ENCODE peak calls at places on chromosomes 13 and 19, in ten cellular contexts. One of them, this sample, is unnamed.

GRCh38 chr19:3095375-3096191 is 1.4 kb downstream of the GNA11 start:
- DNase-seq in activated CD4-positive, alpha-beta T cell treated with anti-CD3 and anti-CD28 coated beads, Interleukin-2, amount 50 U/mL, for 1 hour: peak
- DNase-seq in T-helper 2 cell: peak
- DNase-seq in endothelial cell: peak
- DNase-seq in amniotic stem cell: no peak
- DNase-seq in hypothalamus: no peak
- DNase-seq in nucleus accumbens: no peak
- DNase-seq in anterior cingulate cortex: no peak
- DNase-seq in stimulated activated effector memory CD8-positive, alpha-beta T cell treated with anti-CD3 and anti-CD28 coated beads, Interleukin-12 subunit alpha, Interleukin-12 subunit beta, amount 100 ng/mL, for 72 hours: no peak
- DNase-seq in HS-5: no peak
- DNase-seq in this sample: no peak

GRCh38 chr19:4061178-4061682 is 5.5 kb downstream of the ZBTB7A start:
- DNase-seq in endothelial cell: no peak
- DNase-seq in nucleus accumbens: no peak
- DNase-seq in anterior cingulate cortex: no peak
- DNase-seq in hypothalamus: no peak
- DNase-seq in activated CD4-positive, alpha-beta T cell treated with anti-CD3 and anti-CD28 coated beads, Interleukin-2, amount 50 U/mL, for 1 hour: peak
- DNase-seq in HS-5: no peak
- DNase-seq in stimulated activated effector memory CD8-positive, alpha-beta T cell treated with anti-CD3 and anti-CD28 coated beads, Interleukin-12 subunit alpha, Interleukin-12 subunit beta, amount 100 ng/mL, for 72 hours: peak
- DNase-seq in T-helper 2 cell: no peak
- DNase-seq in amniotic stem cell: no peak
- DNase-seq in this sample: no peak

GRCh38 chr13:65744761-65745160 is 1485.4 kb downstream of the PCDH9 start:
- DNase-seq in HS-5: no peak
- DNase-seq in amniotic stem cell: no peak
- DNase-seq in T-helper 2 cell: no peak
- DNase-seq in anterior cingulate cortex: no peak
- DNase-seq in stimulated activated effector memory CD8-positive, alpha-beta T cell treated with anti-CD3 and anti-CD28 coated beads, Interleukin-12 subunit alpha, Interleukin-12 subunit beta, amount 100 ng/mL, for 72 hours: no peak
- DNase-seq in activated CD4-positive, alpha-beta T cell treated with anti-CD3 and anti-CD28 coated beads, Interleukin-2, amount 50 U/mL, for 1 hour: no peak
- DNase-seq in nucleus accumbens: no peak
- DNase-seq in endothelial cell: no peak
- DNase-seq in hypothalamus: no peak
- DNase-seq in this sample: no peak

GRCh38 chr13:50549221-50549942 is 294.1 kb downstream of the DLEU7 start:
- DNase-seq in stimulated activated effector memory CD8-positive, alpha-beta T cell treated with anti-CD3 and anti-CD28 coated beads, Interleukin-12 subunit alpha, Interleukin-12 subunit beta, amount 100 ng/mL, for 72 hours: no peak
- DNase-seq in activated CD4-positive, alpha-beta T cell treated with anti-CD3 and anti-CD28 coated beads, Interleukin-2, amount 50 U/mL, for 1 hour: no peak
- DNase-seq in T-helper 2 cell: no peak
- DNase-seq in anterior cingulate cortex: no peak
- DNase-seq in nucleus accumbens: no peak
- DNase-seq in HS-5: no peak
- DNase-seq in endothelial cell: no peak
- DNase-seq in hypothalamus: no peak
- DNase-seq in amniotic stem cell: no peak
- DNase-seq in this sample: no peak

GRCh38 chr13:39729161-39729560 is 73.7 kb downstream of the COG6 start:
- DNase-seq in activated CD4-positive, alpha-beta T cell treated with anti-CD3 and anti-CD28 coated beads, Interleukin-2, amount 50 U/mL, for 1 hour: no peak
- DNase-seq in stimulated activated effector memory CD8-positive, alpha-beta T cell treated with anti-CD3 and anti-CD28 coated beads, Interleukin-12 subunit alpha, Interleukin-12 subunit beta, amount 100 ng/mL, for 72 hours: no peak
- DNase-seq in amniotic stem cell: no peak
- DNase-seq in anterior cingulate cortex: no peak
- DNase-seq in hypothalamus: no peak
- DNase-seq in nucleus accumbens: no peak
- DNase-seq in HS-5: no peak
- DNase-seq in endothelial cell: no peak
- DNase-seq in T-helper 2 cell: no peak
- DNase-seq in this sample: no peak

GRCh38 chr13:75181906-75182305 is 300.1 kb downstream of the TBC1D4 start:
- DNase-seq in amniotic stem cell: peak
- DNase-seq in hypothalamus: no peak
- DNase-seq in endothelial cell: no peak
- DNase-seq in HS-5: peak
- DNase-seq in nucleus accumbens: no peak
- DNase-seq in T-helper 2 cell: no peak
- DNase-seq in activated CD4-positive, alpha-beta T cell treated with anti-CD3 and anti-CD28 coated beads, Interleukin-2, amount 50 U/mL, for 1 hour: no peak
- DNase-seq in stimulated activated effector memory CD8-positive, alpha-beta T cell treated with anti-CD3 and anti-CD28 coated beads, Interleukin-12 subunit alpha, Interleukin-12 subunit beta, amount 100 ng/mL, for 72 hours: no peak
- DNase-seq in anterior cingulate cortex: no peak
- DNase-seq in this sample: no peak

GRCh38 chr19:18119243-18120105 is 21.9 kb downstream of the MAST3 start:
- DNase-seq in amniotic stem cell: no peak
- DNase-seq in anterior cingulate cortex: no peak
- DNase-seq in endothelial cell: no peak
- DNase-seq in nucleus accumbens: peak
- DNase-seq in activated CD4-positive, alpha-beta T cell treated with anti-CD3 and anti-CD28 coated beads, Interleukin-2, amount 50 U/mL, for 1 hour: peak
- DNase-seq in T-helper 2 cell: peak
- DNase-seq in HS-5: no peak
- DNase-seq in hypothalamus: no peak
- DNase-seq in stimulated activated effector memory CD8-positive, alpha-beta T cell treated with anti-CD3 and anti-CD28 coated beads, Interleukin-12 subunit alpha, Interleukin-12 subunit beta, amount 100 ng/mL, for 72 hours: no peak
- DNase-seq in this sample: no peak

GRCh38 chr19:33285441-33285927 is 16.9 kb downstream of the CEBPA start:
- DNase-seq in stimulated activated effector memory CD8-positive, alpha-beta T cell treated with anti-CD3 and anti-CD28 coated beads, Interleukin-12 subunit alpha, Interleukin-12 subunit beta, amount 100 ng/mL, for 72 hours: no peak
- DNase-seq in HS-5: no peak
- DNase-seq in activated CD4-positive, alpha-beta T cell treated with anti-CD3 and anti-CD28 coated beads, Interleukin-2, amount 50 U/mL, for 1 hour: no peak
- DNase-seq in endothelial cell: no peak
- DNase-seq in amniotic stem cell: no peak
- DNase-seq in T-helper 2 cell: no peak
- DNase-seq in nucleus accumbens: no peak
- DNase-seq in hypothalamus: no peak
- DNase-seq in anterior cingulate cortex: no peak
- DNase-seq in this sample: no peak

GRCh38 chr13:83350569-83350968 is 531.7 kb downstream of the SLITRK1 start:
- DNase-seq in amniotic stem cell: peak
- DNase-seq in stimulated activated effector memory CD8-positive, alpha-beta T cell treated with anti-CD3 and anti-CD28 coated beads, Interleukin-12 subunit alpha, Interleukin-12 subunit beta, amount 100 ng/mL, for 72 hours: no peak
- DNase-seq in endothelial cell: no peak
- DNase-seq in activated CD4-positive, alpha-beta T cell treated with anti-CD3 and anti-CD28 coated beads, Interleukin-2, amount 50 U/mL, for 1 hour: no peak
- DNase-seq in anterior cingulate cortex: no peak
- DNase-seq in T-helper 2 cell: no peak
- DNase-seq in nucleus accumbens: no peak
- DNase-seq in HS-5: peak
- DNase-seq in hypothalamus: no peak
- DNase-seq in this sample: no peak

GRCh38 chr13:52751196-52751595 is 11.6 kb upstream of the CNMD start:
- DNase-seq in amniotic stem cell: no peak
- DNase-seq in nucleus accumbens: no peak
- DNase-seq in stimulated activated effector memory CD8-positive, alpha-beta T cell treated with anti-CD3 and anti-CD28 coated beads, Interleukin-12 subunit alpha, Interleukin-12 subunit beta, amount 100 ng/mL, for 72 hours: no peak
- DNase-seq in HS-5: no peak
- DNase-seq in activated CD4-positive, alpha-beta T cell treated with anti-CD3 and anti-CD28 coated beads, Interleukin-2, amount 50 U/mL, for 1 hour: no peak
- DNase-seq in anterior cingulate cortex: no peak
- DNase-seq in T-helper 2 cell: no peak
- DNase-seq in hypothalamus: no peak
- DNase-seq in endothelial cell: no peak
- DNase-seq in this sample: no peak

GRCh38 chr19:10568444-10568825 is 344 bp downstream of the CDKN2D start:
- DNase-seq in endothelial cell: no peak
- DNase-seq in amniotic stem cell: no peak
- DNase-seq in hypothalamus: no peak
- DNase-seq in nucleus accumbens: no peak
- DNase-seq in stimulated activated effector memory CD8-positive, alpha-beta T cell treated with anti-CD3 and anti-CD28 coated beads, Interleukin-12 subunit alpha, Interleukin-12 subunit beta, amount 100 ng/mL, for 72 hours: no peak
- DNase-seq in T-helper 2 cell: peak
- DNase-seq in HS-5: no peak
- DNase-seq in anterior cingulate cortex: no peak
- DNase-seq in activated CD4-positive, alpha-beta T cell treated with anti-CD3 and anti-CD28 coated beads, Interleukin-2, amount 50 U/mL, for 1 hour: peak
- DNase-seq in this sample: no peak

GRCh38 chr13:20969182-20969581 is 66.6 kb upstream of the XPO4 start:
- DNase-seq in HS-5: no peak
- DNase-seq in anterior cingulate cortex: no peak
- DNase-seq in stimulated activated effector memory CD8-positive, alpha-beta T cell treated with anti-CD3 and anti-CD28 coated beads, Interleukin-12 subunit alpha, Interleukin-12 subunit beta, amount 100 ng/mL, for 72 hours: no peak
- DNase-seq in activated CD4-positive, alpha-beta T cell treated with anti-CD3 and anti-CD28 coated beads, Interleukin-2, amount 50 U/mL, for 1 hour: no peak
- DNase-seq in amniotic stem cell: no peak
- DNase-seq in endothelial cell: no peak
- DNase-seq in nucleus accumbens: no peak
- DNase-seq in hypothalamus: no peak
- DNase-seq in T-helper 2 cell: no peak
- DNase-seq in this sample: no peak

GRCh38 chr13:41548031-41548430 is 90.7 kb downstream of the RGCC start:
- DNase-seq in amniotic stem cell: no peak
- DNase-seq in anterior cingulate cortex: no peak
- DNase-seq in HS-5: no peak
- DNase-seq in T-helper 2 cell: no peak
- DNase-seq in endothelial cell: no peak
- DNase-seq in stimulated activated effector memory CD8-positive, alpha-beta T cell treated with anti-CD3 and anti-CD28 coated beads, Interleukin-12 subunit alpha, Interleukin-12 subunit beta, amount 100 ng/mL, for 72 hours: no peak
- DNase-seq in nucleus accumbens: no peak
- DNase-seq in hypothalamus: no peak
- DNase-seq in activated CD4-positive, alpha-beta T cell treated with anti-CD3 and anti-CD28 coated beads, Interleukin-2, amount 50 U/mL, for 1 hour: no peak
- DNase-seq in this sample: no peak

GRCh38 chr13:100875392-100876043 is 200.9 kb upstream of the TMTC4 start:
- DNase-seq in amniotic stem cell: peak
- DNase-seq in T-helper 2 cell: peak
- DNase-seq in nucleus accumbens: no peak
- DNase-seq in stimulated activated effector memory CD8-positive, alpha-beta T cell treated with anti-CD3 and anti-CD28 coated beads, Interleukin-12 subunit alpha, Interleukin-12 subunit beta, amount 100 ng/mL, for 72 hours: no peak
- DNase-seq in hypothalamus: no peak
- DNase-seq in activated CD4-positive, alpha-beta T cell treated with anti-CD3 and anti-CD28 coated beads, Interleukin-2, amount 50 U/mL, for 1 hour: no peak
- DNase-seq in anterior cingulate cortex: no peak
- DNase-seq in endothelial cell: no peak
- DNase-seq in HS-5: peak
- DNase-seq in this sample: no peak

GRCh38 chr13:92900455-92900854 is 326.2 kb upstream of the GPC6 start:
- DNase-seq in hypothalamus: no peak
- DNase-seq in T-helper 2 cell: no peak
- DNase-seq in amniotic stem cell: no peak
- DNase-seq in stimulated activated effector memory CD8-positive, alpha-beta T cell treated with anti-CD3 and anti-CD28 coated beads, Interleukin-12 subunit alpha, Interleukin-12 subunit beta, amount 100 ng/mL, for 72 hours: no peak
- DNase-seq in anterior cingulate cortex: no peak
- DNase-seq in nucleus accumbens: no peak
- DNase-seq in activated CD4-positive, alpha-beta T cell treated with anti-CD3 and anti-CD28 coated beads, Interleukin-2, amount 50 U/mL, for 1 hour: no peak
- DNase-seq in endothelial cell: no peak
- DNase-seq in HS-5: no peak
- DNase-seq in this sample: no peak

GRCh38 chr13:103140001-103140671 is 73.9 kb upstream of the SLC10A2 start:
- DNase-seq in HS-5: no peak
- DNase-seq in activated CD4-positive, alpha-beta T cell treated with anti-CD3 and anti-CD28 coated beads, Interleukin-2, amount 50 U/mL, for 1 hour: no peak
- DNase-seq in stimulated activated effector memory CD8-positive, alpha-beta T cell treated with anti-CD3 and anti-CD28 coated beads, Interleukin-12 subunit alpha, Interleukin-12 subunit beta, amount 100 ng/mL, for 72 hours: no peak
- DNase-seq in hypothalamus: no peak
- DNase-seq in anterior cingulate cortex: no peak
- DNase-seq in amniotic stem cell: peak
- DNase-seq in nucleus accumbens: no peak
- DNase-seq in endothelial cell: peak
- DNase-seq in T-helper 2 cell: peak
- DNase-seq in this sample: peak

GRCh38 chr19:48565090-48565489 is 13.1 kb downstream of the SULT2B1 start:
- DNase-seq in hypothalamus: no peak
- DNase-seq in T-helper 2 cell: no peak
- DNase-seq in endothelial cell: no peak
- DNase-seq in stimulated activated effector memory CD8-positive, alpha-beta T cell treated with anti-CD3 and anti-CD28 coated beads, Interleukin-12 subunit alpha, Interleukin-12 subunit beta, amount 100 ng/mL, for 72 hours: no peak
- DNase-seq in amniotic stem cell: peak
- DNase-seq in HS-5: no peak
- DNase-seq in anterior cingulate cortex: no peak
- DNase-seq in activated CD4-positive, alpha-beta T cell treated with anti-CD3 and anti-CD28 coated beads, Interleukin-2, amount 50 U/mL, for 1 hour: no peak
- DNase-seq in nucleus accumbens: no peak
- DNase-seq in this sample: no peak

GRCh38 chr19:33621065-33621785 is 528 bp upstream of the CHST8 start:
- DNase-seq in anterior cingulate cortex: no peak
- DNase-seq in HS-5: no peak
- DNase-seq in stimulated activated effector memory CD8-positive, alpha-beta T cell treated with anti-CD3 and anti-CD28 coated beads, Interleukin-12 subunit alpha, Interleukin-12 subunit beta, amount 100 ng/mL, for 72 hours: no peak
- DNase-seq in nucleus accumbens: no peak
- DNase-seq in amniotic stem cell: no peak
- DNase-seq in activated CD4-positive, alpha-beta T cell treated with anti-CD3 and anti-CD28 coated beads, Interleukin-2, amount 50 U/mL, for 1 hour: no peak
- DNase-seq in T-helper 2 cell: no peak
- DNase-seq in endothelial cell: peak
- DNase-seq in hypothalamus: no peak
- DNase-seq in this sample: peak

GRCh38 chr19:17243854-17244617 is 1.7 kb downstream of the NR2F6 start:
- DNase-seq in activated CD4-positive, alpha-beta T cell treated with anti-CD3 and anti-CD28 coated beads, Interleukin-2, amount 50 U/mL, for 1 hour: no peak
- DNase-seq in anterior cingulate cortex: no peak
- DNase-seq in stimulated activated effector memory CD8-positive, alpha-beta T cell treated with anti-CD3 and anti-CD28 coated beads, Interleukin-12 subunit alpha, Interleukin-12 subunit beta, amount 100 ng/mL, for 72 hours: no peak
- DNase-seq in T-helper 2 cell: no peak
- DNase-seq in endothelial cell: peak
- DNase-seq in amniotic stem cell: no peak
- DNase-seq in hypothalamus: no peak
- DNase-seq in HS-5: no peak
- DNase-seq in nucleus accumbens: no peak
- DNase-seq in this sample: peak

GRCh38 chr13:111937763-111938375 is 129.1 kb upstream of the SOX1 start:
- DNase-seq in amniotic stem cell: no peak
- DNase-seq in HS-5: no peak
- DNase-seq in anterior cingulate cortex: no peak
- DNase-seq in activated CD4-positive, alpha-beta T cell treated with anti-CD3 and anti-CD28 coated beads, Interleukin-2, amount 50 U/mL, for 1 hour: no peak
- DNase-seq in hypothalamus: no peak
- DNase-seq in stimulated activated effector memory CD8-positive, alpha-beta T cell treated with anti-CD3 and anti-CD28 coated beads, Interleukin-12 subunit alpha, Interleukin-12 subunit beta, amount 100 ng/mL, for 72 hours: no peak
- DNase-seq in T-helper 2 cell: no peak
- DNase-seq in endothelial cell: no peak
- DNase-seq in nucleus accumbens: no peak
- DNase-seq in this sample: no peak

GRCh38 chr19:20171285-20171684 is 4.3 kb downstream of the ZNF486 start:
- DNase-seq in HS-5: no peak
- DNase-seq in stimulated activated effector memory CD8-positive, alpha-beta T cell treated with anti-CD3 and anti-CD28 coated beads, Interleukin-12 subunit alpha, Interleukin-12 subunit beta, amount 100 ng/mL, for 72 hours: no peak
- DNase-seq in endothelial cell: no peak
- DNase-seq in activated CD4-positive, alpha-beta T cell treated with anti-CD3 and anti-CD28 coated beads, Interleukin-2, amount 50 U/mL, for 1 hour: no peak
- DNase-seq in anterior cingulate cortex: no peak
- DNase-seq in nucleus accumbens: no peak
- DNase-seq in hypothalamus: no peak
- DNase-seq in T-helper 2 cell: no peak
- DNase-seq in amniotic stem cell: no peak
- DNase-seq in this sample: no peak

GRCh38 chr13:114134944-114135610 is 2.7 kb upstream of the RASA3 start:
- DNase-seq in stimulated activated effector memory CD8-positive, alpha-beta T cell treated with anti-CD3 and anti-CD28 coated beads, Interleukin-12 subunit alpha, Interleukin-12 subunit beta, amount 100 ng/mL, for 72 hours: no peak
- DNase-seq in nucleus accumbens: no peak
- DNase-seq in amniotic stem cell: no peak
- DNase-seq in T-helper 2 cell: no peak
- DNase-seq in hypothalamus: no peak
- DNase-seq in anterior cingulate cortex: no peak
- DNase-seq in activated CD4-positive, alpha-beta T cell treated with anti-CD3 and anti-CD28 coated beads, Interleukin-2, amount 50 U/mL, for 1 hour: no peak
- DNase-seq in HS-5: no peak
- DNase-seq in endothelial cell: no peak
- DNase-seq in this sample: no peak

GRCh38 chr13:30193279-30194234 is 113.8 kb downstream of the KATNAL1 start:
- DNase-seq in amniotic stem cell: no peak
- DNase-seq in anterior cingulate cortex: no peak
- DNase-seq in HS-5: no peak
- DNase-seq in nucleus accumbens: no peak
- DNase-seq in T-helper 2 cell: no peak
- DNase-seq in endothelial cell: no peak
- DNase-seq in hypothalamus: no peak
- DNase-seq in stimulated activated effector memory CD8-positive, alpha-beta T cell treated with anti-CD3 and anti-CD28 coated beads, Interleukin-12 subunit alpha, Interleukin-12 subunit beta, amount 100 ng/mL, for 72 hours: no peak
- DNase-seq in activated CD4-positive, alpha-beta T cell treated with anti-CD3 and anti-CD28 coated beads, Interleukin-2, amount 50 U/mL, for 1 hour: no peak
- DNase-seq in this sample: no peak

GRCh38 chr13:25214371-25215252 is 42.5 kb upstream of the AMER2 start:
- DNase-seq in activated CD4-positive, alpha-beta T cell treated with anti-CD3 and anti-CD28 coated beads, Interleukin-2, amount 50 U/mL, for 1 hour: no peak
- DNase-seq in endothelial cell: no peak
- DNase-seq in hypothalamus: no peak
- DNase-seq in T-helper 2 cell: no peak
- DNase-seq in HS-5: no peak
- DNase-seq in amniotic stem cell: no peak
- DNase-seq in nucleus accumbens: no peak
- DNase-seq in anterior cingulate cortex: no peak
- DNase-seq in stimulated activated effector memory CD8-positive, alpha-beta T cell treated with anti-CD3 and anti-CD28 coated beads, Interleukin-12 subunit alpha, Interleukin-12 subunit beta, amount 100 ng/mL, for 72 hours: no peak
- DNase-seq in this sample: no peak

GRCh38 chr13:74103970-74104555 is 30.1 kb downstream of the KLF12 start:
- DNase-seq in HS-5: no peak
- DNase-seq in T-helper 2 cell: no peak
- DNase-seq in stimulated activated effector memory CD8-positive, alpha-beta T cell treated with anti-CD3 and anti-CD28 coated beads, Interleukin-12 subunit alpha, Interleukin-12 subunit beta, amount 100 ng/mL, for 72 hours: no peak
- DNase-seq in activated CD4-positive, alpha-beta T cell treated with anti-CD3 and anti-CD28 coated beads, Interleukin-2, amount 50 U/mL, for 1 hour: no peak
- DNase-seq in anterior cingulate cortex: no peak
- DNase-seq in endothelial cell: no peak
- DNase-seq in amniotic stem cell: no peak
- DNase-seq in nucleus accumbens: no peak
- DNase-seq in hypothalamus: no peak
- DNase-seq in this sample: no peak

GRCh38 chr19:18425515-18426415 is 6.6 kb downstream of the SSBP4 start:
- DNase-seq in nucleus accumbens: no peak
- DNase-seq in endothelial cell: no peak
- DNase-seq in HS-5: no peak
- DNase-seq in T-helper 2 cell: no peak
- DNase-seq in anterior cingulate cortex: no peak
- DNase-seq in activated CD4-positive, alpha-beta T cell treated with anti-CD3 and anti-CD28 coated beads, Interleukin-2, amount 50 U/mL, for 1 hour: no peak
- DNase-seq in stimulated activated effector memory CD8-positive, alpha-beta T cell treated with anti-CD3 and anti-CD28 coated beads, Interleukin-12 subunit alpha, Interleukin-12 subunit beta, amount 100 ng/mL, for 72 hours: no peak
- DNase-seq in hypothalamus: no peak
- DNase-seq in amniotic stem cell: peak
- DNase-seq in this sample: peak

This sample was measured in BE2C.